ENCODE peak calls at places on chromosomes 1 and 21, in nine cellular contexts. One of them, this sample, is unnamed.

GRCh38 chr1:180953791-180954721 is 41.4 kb downstream of the KIAA1614 start:
- DNase-seq in GDM1: no peak
- DNase-seq in amniotic stem cell: no peak
- DNase-seq in DMS 273 treated with DMSO at 0.1 percent for 48 hours: peak
- DNase-seq in right cardiac atrium: peak
- DNase-seq in MCF 10A: no peak
- DNase-seq in adipocyte: peak
- DNase-seq in neural progenitor cell: no peak
- DNase-seq in bronchial epithelial cell: peak
- DNase-seq in this sample: peak

GRCh38 chr1:156247460-156248322 is at the start of gene PAQR6:
- DNase-seq in DMS 273 treated with DMSO at 0.1 percent for 48 hours: no peak
- DNase-seq in amniotic stem cell: no peak
- DNase-seq in MCF 10A: no peak
- DNase-seq in neural progenitor cell: peak
- DNase-seq in bronchial epithelial cell: no peak
- DNase-seq in right cardiac atrium: peak
- DNase-seq in adipocyte: no peak
- DNase-seq in GDM1: no peak
- DNase-seq in this sample: peak

GRCh38 chr1:85342177-85342576 is 65.7 kb upstream of the BCL10 start:
- DNase-seq in MCF 10A: no peak
- DNase-seq in adipocyte: no peak
- DNase-seq in amniotic stem cell: no peak
- DNase-seq in neural progenitor cell: no peak
- DNase-seq in GDM1: no peak
- DNase-seq in DMS 273 treated with DMSO at 0.1 percent for 48 hours: no peak
- DNase-seq in bronchial epithelial cell: peak
- DNase-seq in right cardiac atrium: no peak
- DNase-seq in this sample: no peak

GRCh38 chr1:246597340-246597739 is 31.1 kb downstream of the CNST start:
- DNase-seq in right cardiac atrium: peak
- DNase-seq in MCF 10A: peak
- DNase-seq in amniotic stem cell: no peak
- DNase-seq in adipocyte: no peak
- DNase-seq in bronchial epithelial cell: peak
- DNase-seq in neural progenitor cell: no peak
- DNase-seq in DMS 273 treated with DMSO at 0.1 percent for 48 hours: no peak
- DNase-seq in GDM1: no peak
- DNase-seq in this sample: peak

GRCh38 chr1:244813327-244813726 is 22.1 kb upstream of the COX20 start:
- DNase-seq in MCF 10A: no peak
- DNase-seq in right cardiac atrium: no peak
- DNase-seq in GDM1: no peak
- DNase-seq in amniotic stem cell: no peak
- DNase-seq in DMS 273 treated with DMSO at 0.1 percent for 48 hours: no peak
- DNase-seq in neural progenitor cell: no peak
- DNase-seq in bronchial epithelial cell: no peak
- DNase-seq in adipocyte: no peak
- DNase-seq in this sample: no peak

GRCh38 chr1:9589144-9589718 is 520 bp downstream of the TMEM201 start:
- DNase-seq in adipocyte: peak
- DNase-seq in bronchial epithelial cell: peak
- DNase-seq in GDM1: no peak
- DNase-seq in neural progenitor cell: peak
- DNase-seq in right cardiac atrium: peak
- DNase-seq in DMS 273 treated with DMSO at 0.1 percent for 48 hours: no peak
- DNase-seq in amniotic stem cell: no peak
- DNase-seq in MCF 10A: peak
- DNase-seq in this sample: peak

GRCh38 chr1:66283583-66284041 is 250.3 kb upstream of the SGIP1 start:
- DNase-seq in amniotic stem cell: no peak
- DNase-seq in adipocyte: no peak
- DNase-seq in bronchial epithelial cell: peak
- DNase-seq in right cardiac atrium: no peak
- DNase-seq in GDM1: no peak
- DNase-seq in neural progenitor cell: no peak
- DNase-seq in MCF 10A: no peak
- DNase-seq in DMS 273 treated with DMSO at 0.1 percent for 48 hours: no peak
- DNase-seq in this sample: no peak

GRCh38 chr1:168291222-168291824 is 10.6 kb downstream of the TBX19 start:
- DNase-seq in bronchial epithelial cell: no peak
- DNase-seq in DMS 273 treated with DMSO at 0.1 percent for 48 hours: no peak
- DNase-seq in right cardiac atrium: no peak
- DNase-seq in MCF 10A: no peak
- DNase-seq in adipocyte: no peak
- DNase-seq in amniotic stem cell: no peak
- DNase-seq in neural progenitor cell: no peak
- DNase-seq in GDM1: no peak
- DNase-seq in this sample: no peak

GRCh38 chr1:29505537-29506220 is 269.4 kb downstream of the PTPRU start:
- DNase-seq in bronchial epithelial cell: no peak
- DNase-seq in right cardiac atrium: no peak
- DNase-seq in adipocyte: no peak
- DNase-seq in MCF 10A: no peak
- DNase-seq in amniotic stem cell: no peak
- DNase-seq in GDM1: no peak
- DNase-seq in neural progenitor cell: no peak
- DNase-seq in DMS 273 treated with DMSO at 0.1 percent for 48 hours: no peak
- DNase-seq in this sample: no peak

GRCh38 chr1:233389867-233390266 is 62.3 kb downstream of the MAP3K21 start:
- DNase-seq in DMS 273 treated with DMSO at 0.1 percent for 48 hours: peak
- DNase-seq in right cardiac atrium: no peak
- DNase-seq in GDM1: no peak
- DNase-seq in amniotic stem cell: no peak
- DNase-seq in adipocyte: no peak
- DNase-seq in MCF 10A: peak
- DNase-seq in neural progenitor cell: no peak
- DNase-seq in bronchial epithelial cell: no peak
- DNase-seq in this sample: no peak

GRCh38 chr21:27476696-27477095 is 509.8 kb upstream of the ADAMTS5 start:
- DNase-seq in bronchial epithelial cell: no peak
- DNase-seq in MCF 10A: peak
- DNase-seq in neural progenitor cell: no peak
- DNase-seq in DMS 273 treated with DMSO at 0.1 percent for 48 hours: no peak
- DNase-seq in GDM1: no peak
- DNase-seq in adipocyte: peak
- DNase-seq in right cardiac atrium: no peak
- DNase-seq in amniotic stem cell: no peak
- DNase-seq in this sample: no peak

This sample was measured in DMS53.